ENCODE peak calls at places on chromosomes 1 and 21, in five cellular contexts. One of them, this sample, is unnamed.

GRCh38 chr1:241411056-241411775 is 54.2 kb upstream of the RGS7 start:
- DNase-seq in hepatocyte: no peak
- DNase-seq in PC-3: peak
- DNase-seq in neural progenitor cell: no peak
- DNase-seq in GM23338: no peak
- DNase-seq in this sample: peak

GRCh38 chr1:165737196-165737595 is 31.5 kb downstream of the TMCO1 start:
- DNase-seq in neural progenitor cell: no peak
- DNase-seq in PC-3: no peak
- DNase-seq in hepatocyte: no peak
- DNase-seq in GM23338: no peak
- DNase-seq in this sample: peak

GRCh38 chr1:24178404-24178803 is 8.7 kb downstream of the IFNLR1 start:
- DNase-seq in hepatocyte: no peak
- DNase-seq in neural progenitor cell: no peak
- DNase-seq in GM23338: no peak
- DNase-seq in PC-3: no peak
- DNase-seq in this sample: no peak

GRCh38 chr1:110310300-110310699 is 28.9 kb upstream of the RBM15 start:
- DNase-seq in PC-3: no peak
- DNase-seq in neural progenitor cell: no peak
- DNase-seq in hepatocyte: no peak
- DNase-seq in GM23338: no peak
- DNase-seq in this sample: no peak

GRCh38 chr1:108011295-108011694 is 46.3 kb upstream of the VAV3 start:
- DNase-seq in GM23338: no peak
- DNase-seq in PC-3: no peak
- DNase-seq in neural progenitor cell: no peak
- DNase-seq in hepatocyte: no peak
- DNase-seq in this sample: no peak

GRCh38 chr1:38052750-38053415 is 6.3 kb upstream of the POU3F1 start:
- DNase-seq in GM23338: peak
- DNase-seq in PC-3: no peak
- DNase-seq in neural progenitor cell: peak
- DNase-seq in hepatocyte: no peak
- DNase-seq in this sample: no peak

GRCh38 chr1:230905733-230906132 is 37.4 kb upstream of the C1orf198 start:
- DNase-seq in PC-3: no peak
- DNase-seq in hepatocyte: no peak
- DNase-seq in neural progenitor cell: no peak
- DNase-seq in GM23338: no peak
- DNase-seq in this sample: peak

GRCh38 chr1:19802269-19802668 is 2.6 kb upstream of the TMCO4 start:
- DNase-seq in hepatocyte: no peak
- DNase-seq in neural progenitor cell: peak
- DNase-seq in GM23338: peak
- DNase-seq in PC-3: no peak
- DNase-seq in this sample: no peak

GRCh38 chr1:167474191-167474641 is 44.1 kb downstream of the CD247 start:
- DNase-seq in PC-3: no peak
- DNase-seq in GM23338: no peak
- DNase-seq in hepatocyte: no peak
- DNase-seq in neural progenitor cell: peak
- DNase-seq in this sample: no peak

GRCh38 chr1:159594581-159594980 is 7.0 kb downstream of the APCS start:
- DNase-seq in GM23338: no peak
- DNase-seq in neural progenitor cell: no peak
- DNase-seq in hepatocyte: no peak
- DNase-seq in PC-3: no peak
- DNase-seq in this sample: peak

GRCh38 chr1:221557024-221557423 is 184.9 kb downstream of the DUSP10 start:
- DNase-seq in neural progenitor cell: no peak
- DNase-seq in hepatocyte: no peak
- DNase-seq in GM23338: no peak
- DNase-seq in PC-3: peak
- DNase-seq in this sample: peak

GRCh38 chr1:12279728-12280469 is 50.1 kb downstream of the VPS13D start:
- DNase-seq in GM23338: no peak
- DNase-seq in neural progenitor cell: no peak
- DNase-seq in hepatocyte: no peak
- DNase-seq in PC-3: no peak
- DNase-seq in this sample: no peak

GRCh38 chr1:211420845-211421454 is 71.0 kb downstream of the RD3 start:
- DNase-seq in GM23338: no peak
- DNase-seq in PC-3: no peak
- DNase-seq in neural progenitor cell: no peak
- DNase-seq in hepatocyte: no peak
- DNase-seq in this sample: peak

GRCh38 chr21:37437376-37438080 is 71.0 kb downstream of the DYRK1A start:
- DNase-seq in hepatocyte: no peak
- DNase-seq in GM23338: no peak
- DNase-seq in neural progenitor cell: no peak
- DNase-seq in PC-3: no peak
- DNase-seq in this sample: peak

GRCh38 chr1:26259578-26259977 is 20.3 kb upstream of the SH3BGRL3 start:
- DNase-seq in neural progenitor cell: no peak
- DNase-seq in hepatocyte: no peak
- DNase-seq in PC-3: no peak
- DNase-seq in GM23338: no peak
- DNase-seq in this sample: no peak

GRCh38 chr1:233105225-233105624 is 154.8 kb downstream of the NTPCR start:
- DNase-seq in GM23338: no peak
- DNase-seq in neural progenitor cell: no peak
- DNase-seq in PC-3: no peak
- DNase-seq in hepatocyte: no peak
- DNase-seq in this sample: peak

GRCh38 chr1:183622013-183622412 is 13.6 kb downstream of the ARPC5 start:
- DNase-seq in neural progenitor cell: no peak
- DNase-seq in PC-3: no peak
- DNase-seq in hepatocyte: no peak
- DNase-seq in GM23338: no peak
- DNase-seq in this sample: no peak

GRCh38 chr1:26336477-26337205 is 17.3 kb downstream of the CRYBG2 start:
- DNase-seq in neural progenitor cell: peak
- DNase-seq in GM23338: peak
- DNase-seq in hepatocyte: peak
- DNase-seq in PC-3: peak
- DNase-seq in this sample: peak

DNA sequence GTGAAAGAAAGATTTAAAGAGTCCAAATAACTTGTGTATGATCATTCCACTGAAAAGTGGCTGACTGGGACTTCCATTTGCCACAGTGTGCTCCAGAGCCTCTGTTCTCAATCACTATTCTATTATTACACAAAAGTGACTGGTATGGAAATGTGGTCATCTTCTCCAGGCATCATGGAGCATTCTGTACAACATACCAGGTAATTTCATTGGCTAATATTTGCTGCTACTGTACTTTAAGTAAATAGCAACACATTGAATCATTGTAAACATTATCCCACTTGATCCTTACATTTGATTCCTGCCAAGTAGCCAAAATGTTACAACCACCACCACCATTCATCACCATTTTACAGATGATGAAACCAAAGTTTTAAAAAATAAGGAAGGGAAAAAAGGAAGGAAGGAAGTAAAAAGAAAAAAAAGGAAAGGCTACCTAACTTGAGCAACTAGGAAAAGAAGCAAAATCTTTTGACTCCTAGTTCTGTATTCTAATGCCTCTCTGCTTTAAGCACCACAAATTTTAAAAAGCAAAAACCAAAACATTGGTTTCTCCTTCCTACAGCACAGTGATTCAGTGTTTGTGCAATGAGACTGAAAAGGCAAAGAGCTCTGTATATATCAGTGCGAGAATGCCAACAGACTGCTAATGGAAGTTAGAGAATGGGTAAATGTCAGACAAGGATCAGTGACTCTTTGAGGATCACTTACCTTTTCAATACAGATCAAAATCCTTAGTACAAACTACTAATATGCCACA is 361.4 kb upstream of the PTBP2 start:
- DNase-seq in PC-3: peak
- DNase-seq in neural progenitor cell: no peak
- DNase-seq in GM23338: no peak
- DNase-seq in hepatocyte: no peak
- DNase-seq in this sample: peak
- TF ChIP-seq EZH2phosphoT487 in PC-3: no peak
- TF ChIP-seq EZH2phosphoT487 in neural progenitor cell: no peak
- TF ChIP-seq EZH2phosphoT487 in GM23338: no peak
- TF ChIP-seq EZH2phosphoT487 in hepatocyte: no peak
- TF ChIP-seq EZH2phosphoT487 in this sample: no peak

GRCh38 chr1:117336087-117336817 is 31.0 kb upstream of the MAN1A2 start:
- DNase-seq in hepatocyte: no peak
- DNase-seq in neural progenitor cell: peak
- DNase-seq in PC-3: peak
- DNase-seq in GM23338: no peak
- DNase-seq in this sample: peak

GRCh38 chr1:117335376-117336086 is 31.7 kb upstream of the MAN1A2 start:
- DNase-seq in neural progenitor cell: no peak
- DNase-seq in GM23338: no peak
- DNase-seq in PC-3: no peak
- DNase-seq in hepatocyte: no peak
- DNase-seq in this sample: no peak

GRCh38 chr1:117342397-117342796 is 24.9 kb upstream of the MAN1A2 start:
- DNase-seq in GM23338: no peak
- DNase-seq in hepatocyte: no peak
- DNase-seq in PC-3: no peak
- DNase-seq in neural progenitor cell: no peak
- DNase-seq in this sample: no peak

GRCh38 chr1:117341123-117341522 is 26.1 kb upstream of the MAN1A2 start:
- DNase-seq in PC-3: no peak
- DNase-seq in hepatocyte: no peak
- DNase-seq in neural progenitor cell: peak
- DNase-seq in GM23338: no peak
- DNase-seq in this sample: no peak

DNA sequence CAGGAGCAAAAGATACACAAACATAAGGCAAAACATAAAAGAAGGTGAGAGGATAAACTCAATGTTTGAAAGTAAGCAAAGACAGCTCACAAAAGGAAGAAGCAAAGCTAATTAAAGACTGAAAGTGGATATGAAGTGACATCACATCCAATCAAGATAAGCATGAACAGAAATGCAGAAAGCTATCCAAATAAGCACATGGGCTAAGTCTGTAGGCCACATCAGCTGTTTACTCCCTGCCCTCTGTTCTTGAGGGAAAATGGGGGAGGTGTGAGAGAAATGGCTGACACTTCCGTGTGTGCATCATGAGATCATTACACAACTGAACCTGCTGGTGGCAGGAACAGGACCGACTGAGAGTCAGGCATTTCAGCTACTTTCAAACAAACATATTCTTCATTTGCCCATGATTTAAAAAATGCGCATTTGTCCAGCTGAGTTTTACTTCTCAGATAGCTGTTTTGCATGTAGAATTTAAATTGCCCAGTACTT is 27.3 kb upstream of the MAN1A2 start:
- DNase-seq in neural progenitor cell: no peak
- DNase-seq in PC-3: peak
- DNase-seq in hepatocyte: peak
- DNase-seq in GM23338: peak
- DNase-seq in this sample: peak
- TF ChIP-seq EZH2phosphoT487 in neural progenitor cell: no peak
- TF ChIP-seq EZH2phosphoT487 in PC-3: no peak
- TF ChIP-seq EZH2phosphoT487 in hepatocyte: no peak
- TF ChIP-seq EZH2phosphoT487 in GM23338: no peak
- TF ChIP-seq EZH2phosphoT487 in this sample: no peak

DNA sequence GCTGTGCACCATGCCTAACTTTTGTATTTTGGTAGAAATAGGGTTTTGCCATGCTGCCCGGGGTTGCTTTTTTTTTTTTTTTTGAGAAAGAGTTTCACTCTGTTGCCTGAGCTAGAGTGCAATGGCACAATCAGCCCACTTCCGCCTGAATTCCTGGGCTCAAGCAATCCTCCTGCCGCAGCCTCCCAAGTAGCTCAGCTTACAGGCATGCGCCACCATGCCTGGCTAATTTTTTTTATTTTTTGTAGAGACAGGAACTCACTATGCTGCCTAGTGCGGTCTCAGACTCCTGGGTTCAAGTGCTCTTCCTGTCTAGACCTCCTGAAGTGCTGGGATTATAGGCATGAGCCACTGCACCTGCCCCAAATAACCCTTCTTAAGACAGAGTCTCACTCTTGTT is 153.5 kb downstream of the SLC45A1 start:
- DNase-seq in neural progenitor cell: no peak
- DNase-seq in GM23338: no peak
- DNase-seq in hepatocyte: no peak
- DNase-seq in PC-3: no peak
- DNase-seq in this sample: no peak
- TF ChIP-seq EZH2phosphoT487 in neural progenitor cell: no peak
- TF ChIP-seq EZH2phosphoT487 in GM23338: no peak
- TF ChIP-seq EZH2phosphoT487 in hepatocyte: no peak
- TF ChIP-seq EZH2phosphoT487 in PC-3: no peak
- TF ChIP-seq EZH2phosphoT487 in this sample: no peak

GRCh38 chr1:41668967-41669366 is 184.5 kb upstream of the EDN2 start:
- DNase-seq in neural progenitor cell: no peak
- DNase-seq in GM23338: no peak
- DNase-seq in hepatocyte: no peak
- DNase-seq in PC-3: no peak
- DNase-seq in this sample: no peak

GRCh38 chr1:41672641-41673313 is 188.3 kb upstream of the EDN2 start:
- DNase-seq in neural progenitor cell: no peak
- DNase-seq in hepatocyte: no peak
- DNase-seq in GM23338: no peak
- DNase-seq in PC-3: no peak
- DNase-seq in this sample: peak

GRCh38 chr1:41672173-41672572 is 187.7 kb upstream of the EDN2 start:
- DNase-seq in hepatocyte: peak
- DNase-seq in GM23338: no peak
- DNase-seq in PC-3: peak
- DNase-seq in neural progenitor cell: no peak
- DNase-seq in this sample: peak

GRCh38 chr1:41671116-41671755 is 186.8 kb upstream of the EDN2 start:
- DNase-seq in neural progenitor cell: no peak
- DNase-seq in hepatocyte: no peak
- DNase-seq in PC-3: no peak
- DNase-seq in GM23338: no peak
- DNase-seq in this sample: no peak

GRCh38 chr1:41670558-41670957 is 186.1 kb upstream of the EDN2 start:
- DNase-seq in PC-3: peak
- DNase-seq in GM23338: no peak
- DNase-seq in neural progenitor cell: no peak
- DNase-seq in hepatocyte: no peak
- DNase-seq in this sample: peak
- TF ChIP-seq EZH2phosphoT487 in PC-3: no peak
- TF ChIP-seq EZH2phosphoT487 in GM23338: no peak
- TF ChIP-seq EZH2phosphoT487 in neural progenitor cell: no peak
- TF ChIP-seq EZH2phosphoT487 in hepatocyte: no peak
- TF ChIP-seq EZH2phosphoT487 in this sample: no peak